ENCODE peak calls at places on chromosome 15, in nine cellular contexts. A is body of pancreas, Q is IMR-90, J is ovary, S is sigmoid colon, U is uterus, P is right lobe of liver, G is Peyer's patch, E is heart left ventricle. Z is an unnamed sample.

GRCh38 chr15:38622317-38622716 is 57.7 kb upstream of the RASGRP1 start:
- DNase-seq in U (no peak), J (no peak), P (no peak), S (no peak), G (no peak), A (peak), E (no peak), Q (no peak), Z (no peak)

GRCh38 chr15:47505712-47506542 is 211.4 kb upstream of the SEMA6D start:
- DNase-seq in E (no peak), J (no peak), S (no peak), U (no peak), P (no peak), Q (peak), G (no peak), A (no peak), Z (no peak)

GRCh38 chr15:65326109-65326508 is 21.6 kb downstream of the RNU5B-1 start:
- DNase-seq in J (no peak), Q (no peak), E (peak), P (peak), S (peak), U (peak), A (peak), G (no peak), Z (no peak)

GRCh38 chr15:37517106-37517505 is 416.8 kb upstream of the MEIS2 start:
- DNase-seq in J (no peak), Q (no peak), E (no peak), U (no peak), A (no peak), S (no peak), P (no peak), G (no peak), Z (no peak)

GRCh38 chr15:56869573-56869972 is 48.9 kb upstream of the TCF12 start:
- DNase-seq in E (peak), J (no peak), P (peak), G (no peak), Q (no peak), S (peak), A (peak), U (peak), Z (no peak)

GRCh38 chr15:89982315-89983055 is 18.6 kb upstream of the ZNF710 start:
- DNase-seq in Q (no peak), E (no peak), G (no peak), S (no peak), J (no peak), A (no peak), U (no peak), P (no peak), Z (no peak)

GRCh38 chr15:64895285-64896065 is 16.2 kb upstream of the ANKDD1A start:
- DNase-seq in Q (peak), P (no peak), J (no peak), S (no peak), E (no peak), A (peak), G (peak), U (no peak), Z (no peak)

GRCh38 chr15:36798789-36799188 is 219.4 kb downstream of the CDIN1 start:
- DNase-seq in J (no peak), G (no peak), U (no peak), Q (no peak), S (no peak), P (no peak), E (no peak), A (no peak), Z (no peak)

GRCh38 chr15:77538011-77538410 is 94.7 kb downstream of the LINGO1 start:
- DNase-seq in P (no peak), E (no peak), Q (no peak), S (peak), A (no peak), U (no peak), G (peak), J (no peak), Z (no peak)

GRCh38 chr15:28901987-28902745 is 16.4 kb downstream of the APBA2 start:
- DNase-seq in U (no peak), S (no peak), E (no peak), A (no peak), J (no peak), G (no peak), P (no peak), Q (no peak), Z (no peak)

GRCh38 chr15:84398763-84399701 is 163.5 kb downstream of the GOLGA6L4 start:
- DNase-seq in S (no peak), E (peak), A (no peak), J (no peak), U (no peak), P (no peak), Q (no peak), G (no peak), Z (no peak)

GRCh38 chr15:63473007-63473748 is 31.2 kb upstream of the USP3 start:
- DNase-seq in Q (no peak), E (no peak), U (no peak), S (no peak), G (no peak), P (no peak), J (no peak), A (no peak), Z (no peak)

GRCh38 chr15:40306908-40307307 is 827 bp downstream of the PLCB2 start:
- DNase-seq in G (peak), J (no peak), P (no peak), Q (no peak), U (no peak), A (no peak), E (no peak), S (no peak), Z (no peak)

GRCh38 chr15:48595988-48596387 is 49.5 kb downstream of the FBN1 start:
- DNase-seq in S (no peak), Q (no peak), E (no peak), U (no peak), J (no peak), A (no peak), P (no peak), G (no peak), Z (no peak)

GRCh38 chr15:43939070-43939469 is 112.3 kb downstream of the WDR76 start:
- DNase-seq in S (no peak), G (no peak), A (no peak), U (no peak), E (no peak), J (no peak), Q (peak), P (no peak), Z (no peak)

GRCh38 chr15:29686445-29687203 is 135.6 kb downstream of the TJP1 start:
- DNase-seq in J (no peak), Q (no peak), E (no peak), G (no peak), P (no peak), S (no peak), A (peak), U (no peak), Z (no peak)

GRCh38 chr15:47750030-47750739 is 32.9 kb downstream of the SEMA6D start:
- DNase-seq in A (no peak), G (no peak), P (no peak), U (no peak), E (no peak), S (no peak), Q (peak), J (no peak), Z (peak)

GRCh38 chr15:63830113-63830512 is 3.6 kb downstream of the HERC1 start:
- DNase-seq in P (no peak), G (no peak), E (no peak), A (no peak), S (no peak), U (no peak), J (no peak), Q (no peak), Z (no peak)

GRCh38 chr15:53209396-53210042 is 419.4 kb upstream of the ONECUT1 start:
- DNase-seq in S (no peak), A (no peak), Q (no peak), J (no peak), P (no peak), U (no peak), E (no peak), G (no peak), Z (no peak)

GRCh38 chr15:55256281-55257013 is 33.2 kb downstream of the RAB27A start:
- DNase-seq in J (no peak), E (no peak), Q (peak), A (no peak), U (no peak), S (no peak), P (no peak), G (no peak), Z (no peak)

GRCh38 chr15:57224664-57225063 is 151.6 kb upstream of the CGNL1 start:
- DNase-seq in S (no peak), Q (peak), J (no peak), U (no peak), A (no peak), E (no peak), P (no peak), G (no peak), Z (no peak)

GRCh38 chr15:72809329-72809728 is 25.8 kb upstream of the ADPGK start:
- DNase-seq in Q (no peak), J (no peak), G (no peak), A (no peak), U (no peak), E (no peak), S (no peak), P (no peak), Z (no peak)

GRCh38 chr15:84023636-84024035 is 211.9 kb upstream of the GOLGA6L4 start:
- DNase-seq in Q (peak), J (peak), U (peak), A (peak), S (no peak), G (no peak), P (no peak), E (no peak), Z (peak)

GRCh38 chr15:23514492-23514891 is 51.0 kb upstream of the MKRN3 start:
- DNase-seq in E (no peak), S (no peak), J (no peak), A (no peak), U (no peak), P (no peak), Q (no peak), G (no peak), Z (no peak)

GRCh38 chr15:48794697-48795134 is 16.2 kb downstream of the CEP152 start:
- DNase-seq in A (no peak), Q (peak), S (no peak), U (no peak), J (no peak), G (no peak), E (no peak), P (no peak), Z (no peak)

GRCh38 chr15:68666120-68666811 is 87.5 kb downstream of the CORO2B start:
- DNase-seq in E (no peak), P (no peak), U (peak), G (no peak), S (peak), Q (no peak), A (no peak), J (no peak), Z (no peak)

GRCh38 chr15:48602358-48603122 is 43.0 kb downstream of the FBN1 start:
- DNase-seq in S (no peak), G (no peak), A (no peak), J (no peak), U (no peak), E (no peak), Q (peak), P (no peak), Z (no peak)

GRCh38 chr15:95742836-95743235 is 587.7 kb upstream of the NR2F2 start:
- DNase-seq in J (peak), G (no peak), U (no peak), E (no peak), A (no peak), S (no peak), Q (no peak), P (no peak), Z (no peak)

GRCh38 chr15:25557916-25558315 is 119.1 kb upstream of the UBE3A start:
- DNase-seq in P (no peak), G (no peak), S (no peak), U (no peak), E (no peak), J (no peak), A (no peak), Q (no peak), Z (no peak)

GRCh38 chr15:67082007-67082536 is 16.7 kb downstream of the SMAD3 start:
- DNase-seq in Q (no peak), S (no peak), P (peak), G (peak), A (peak), J (no peak), E (no peak), U (no peak), Z (no peak)

GRCh38 chr15:25250906-25251622 is 187.8 kb downstream of the UBE3A start:
- DNase-seq in G (no peak), E (no peak), Q (no peak), J (no peak), S (peak), A (no peak), P (no peak), U (no peak), Z (no peak)

GRCh38 chr15:54347082-54347827 is 369.0 kb downstream of the UNC13C start:
- DNase-seq in E (no peak), G (no peak), A (no peak), Q (no peak), J (no peak), S (no peak), P (no peak), U (no peak), Z (no peak)

GRCh38 chr15:82878325-82878724 is 68.9 kb downstream of the WHAMM start:
- DNase-seq in P (no peak), G (no peak), E (no peak), A (no peak), U (no peak), J (no peak), Q (no peak), S (no peak), Z (no peak)

GRCh38 chr15:45333550-45333949 is 44.8 kb downstream of the GATM start:
- DNase-seq in S (peak), Q (peak), J (peak), P (peak), G (no peak), A (peak), U (peak), E (peak), Z (peak)

GRCh38 chr15:81411056-81411455 is 37.0 kb upstream of the TMC3 start:
- DNase-seq in J (no peak), Q (no peak), U (no peak), G (no peak), A (no peak), S (no peak), E (no peak), P (no peak), Z (no peak)

GRCh38 chr15:90230071-90230494 is 3.7 kb downstream of the CIB1 start:
- DNase-seq in U (no peak), Q (no peak), E (peak), A (peak), P (peak), S (no peak), J (no peak), G (no peak), Z (no peak)

GRCh38 chr15:75712668-75713337 is at the start of gene CSPG4:
- DNase-seq in Q (peak), G (no peak), S (peak), J (peak), E (peak), U (peak), A (peak), P (no peak), Z (peak)
- TF ChIP-seq POLR2A in Q (peak), G (no peak), S (peak), J (peak), E (peak), U (peak), A (no peak), P (no peak), Z (peak)

DNA sequence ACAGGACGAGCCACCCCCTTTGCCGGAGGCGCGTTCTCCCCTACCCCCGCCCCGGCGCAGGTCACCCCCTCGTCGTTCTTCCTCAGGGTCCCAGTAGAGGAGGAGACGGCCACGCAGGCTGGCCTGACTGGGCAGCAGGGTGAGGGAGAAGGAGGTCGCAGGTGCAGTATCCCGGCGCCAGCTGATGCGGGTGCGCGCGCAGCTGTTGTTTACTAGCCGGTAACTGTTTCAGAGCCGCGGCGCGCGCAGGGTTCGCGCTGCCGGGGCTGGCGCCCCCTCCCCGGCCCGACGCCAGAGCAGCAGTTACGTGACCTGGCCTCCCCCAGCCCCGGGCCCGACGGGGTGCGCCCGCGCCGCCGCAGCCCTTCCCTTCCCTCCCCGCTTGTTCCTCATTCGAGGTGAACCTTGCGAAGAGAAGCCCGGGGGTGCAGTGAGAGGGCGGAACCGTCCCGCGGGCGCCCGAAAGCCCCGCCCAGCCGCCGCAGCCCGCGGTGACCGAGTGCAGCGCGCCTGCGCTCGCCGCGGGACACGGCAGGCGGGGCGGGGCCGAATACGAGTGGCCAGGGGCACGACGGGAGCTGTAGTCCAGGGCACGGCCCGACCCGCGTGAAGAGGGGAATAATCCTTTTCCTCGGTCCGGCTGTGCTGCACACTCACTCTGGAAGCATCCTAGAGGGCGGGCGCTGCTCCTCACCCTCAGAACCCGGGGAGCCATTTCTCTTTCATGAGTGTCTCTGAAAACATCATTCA is at the start of gene SLC12A6:
- DNase-seq in G (peak), U (peak), S (peak), J (peak), P (peak), A (peak), Q (peak), E (peak), Z (peak)
- TF ChIP-seq POLR2A in G (peak), U (peak), S (no peak), J (peak), P (peak), A (peak), Q (no peak), E (peak), Z (peak)

DNA sequence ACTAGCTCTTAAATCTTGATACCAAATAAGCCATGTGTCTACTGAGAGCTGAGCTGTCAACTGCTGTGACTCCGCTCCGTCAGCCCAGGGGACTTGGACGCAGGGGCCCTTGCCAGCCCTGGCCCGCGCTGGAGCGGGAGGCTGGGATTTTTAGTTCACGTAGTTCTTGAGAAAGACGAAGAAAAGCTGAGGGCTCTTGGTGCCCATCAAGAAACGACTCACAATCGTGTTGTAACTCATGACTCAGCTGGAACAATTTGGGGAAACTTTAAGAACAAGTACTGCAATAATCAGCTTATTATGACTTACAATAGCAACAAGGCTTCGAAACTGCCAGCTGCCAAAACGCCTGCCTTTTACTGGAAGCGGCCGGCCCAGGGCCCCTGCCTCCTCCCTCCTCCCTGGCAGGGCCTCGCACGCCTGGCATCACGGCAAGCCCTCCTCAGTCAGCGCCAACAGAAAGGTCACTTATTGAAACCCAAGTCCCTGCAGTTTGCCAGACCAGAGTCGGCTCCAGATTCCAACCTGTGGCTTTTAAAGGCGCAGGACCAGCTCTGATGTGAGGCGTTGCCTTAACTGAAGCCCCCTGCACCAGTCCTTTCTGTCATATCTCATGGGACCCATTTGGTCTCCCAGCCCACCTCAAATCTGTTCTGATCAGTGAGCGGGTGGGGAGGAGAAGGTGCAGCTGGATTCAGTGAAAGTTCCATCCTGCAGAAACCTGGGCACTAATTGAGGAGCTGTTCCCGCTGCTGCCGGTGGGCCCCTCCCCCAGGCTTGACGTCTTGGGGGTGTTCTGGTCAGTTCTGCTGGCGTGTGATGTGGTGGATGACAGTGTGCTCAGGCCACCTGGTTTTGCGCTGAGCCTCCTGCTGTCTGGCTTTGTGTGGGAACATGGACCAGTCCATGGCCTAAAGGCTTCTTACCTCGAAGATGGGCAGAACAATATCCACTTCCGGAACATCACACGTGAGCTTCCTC is 60.1 kb downstream of the RGMA start:
- DNase-seq in A (peak), J (peak), U (peak), Q (peak), G (peak), S (peak), E (peak), P (peak), Z (no peak)
- TF ChIP-seq POLR2A in A (no peak), J (no peak), U (no peak), Q (no peak), G (no peak), S (no peak), E (no peak), P (no peak), Z (no peak)

GRCh38 chr15:52181938-52182780 is 9.0 kb downstream of the GNB5 start:
- DNase-seq in J (no peak), G (no peak), S (no peak), Q (no peak), P (no peak), A (no peak), U (no peak), E (no peak), Z (no peak)

GRCh38 chr15:52178765-52179164 is 12.4 kb downstream of the GNB5 start:
- DNase-seq in A (peak), S (no peak), Q (no peak), J (peak), G (no peak), P (no peak), U (peak), E (no peak), Z (no peak)

GRCh38 chr15:52180851-52181450 is 10.2 kb downstream of the GNB5 start:
- DNase-seq in P (no peak), G (no peak), U (no peak), A (no peak), J (no peak), Q (no peak), E (no peak), S (no peak), Z (no peak)

GRCh38 chr15:52180196-52180835 is 10.9 kb downstream of the GNB5 start:
- DNase-seq in G (peak), Q (no peak), S (no peak), P (no peak), A (no peak), J (peak), E (no peak), U (peak), Z (no peak)

DNA sequence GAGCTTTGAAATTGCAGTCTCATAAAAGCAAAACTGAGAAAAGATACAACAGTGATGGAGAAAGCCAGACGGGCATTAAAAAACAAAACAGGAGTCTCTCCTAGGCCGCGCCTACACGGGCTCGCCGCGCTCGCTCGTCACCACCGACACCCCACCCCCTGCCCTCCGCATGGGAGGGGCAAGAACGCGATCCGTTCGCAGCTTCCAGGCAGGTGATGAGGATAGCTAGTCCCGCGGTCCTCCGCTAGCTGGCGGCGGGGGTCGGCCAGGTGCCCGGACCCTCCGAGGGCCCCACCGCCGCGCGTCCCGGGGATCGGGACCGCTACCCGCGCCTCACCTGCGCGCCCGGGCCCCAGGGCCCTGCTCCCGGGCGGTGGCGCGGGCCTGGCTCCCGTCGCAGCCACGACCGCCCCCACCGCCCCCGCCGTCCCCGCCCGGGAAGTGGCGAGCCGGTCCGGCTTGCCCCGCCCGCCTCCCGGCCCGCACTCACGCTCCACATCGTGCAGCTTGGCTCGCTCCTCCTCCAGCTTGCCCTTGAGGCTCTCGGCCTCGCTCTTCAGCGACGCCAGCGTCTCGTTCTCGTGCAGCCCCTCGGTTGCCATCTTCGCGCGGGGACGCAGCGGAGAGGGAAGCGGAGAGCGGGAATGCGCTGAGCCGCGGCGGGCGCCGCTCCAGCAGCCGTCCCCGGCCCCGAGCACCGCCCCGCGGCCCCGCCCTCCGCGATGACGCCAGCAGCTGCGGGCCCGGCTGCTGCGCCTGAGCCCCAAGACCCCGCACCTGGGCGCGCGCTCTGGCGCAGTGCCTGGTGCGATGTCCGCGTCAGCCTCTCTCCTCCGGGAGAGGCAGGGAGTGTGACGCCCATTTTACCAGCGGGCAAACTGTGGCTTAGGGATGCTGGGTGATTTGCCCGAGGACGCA is 11.7 kb downstream of the GNB5 start:
- DNase-seq in E (peak), S (peak), J (peak), A (peak), U (peak), G (peak), Q (peak), P (peak), Z (peak)
- TF ChIP-seq POLR2A in E (no peak), S (no peak), J (peak), A (peak), U (peak), G (peak), Q (peak), P (peak), Z (peak)

Z was measured in H54.